ENCODE peak calls at places on chromosomes 2 and 18, in ten cellular contexts. One of them, this sample, is unnamed.
A peak's percentile ranks its signal among the peaks of the same experiment; 100 is the strongest.

GRCh38 chr18:31722369-31722957 is 38.1 kb upstream of the B4GALT6 start:
- DNase-seq in A549: peak; percentile 69
- DNase-seq in H1: peak; percentile 95
- DNase-seq in right atrium auricular region: peak; percentile 92
- DNase-seq in K562: peak; percentile 81
- DNase-seq in IMR-90: peak; percentile 63
- DNase-seq in cardiac muscle cell: peak; percentile 86
- DNase-seq in left lung: peak; percentile 64
- DNase-seq in transverse colon: peak; percentile 86
- DNase-seq in spleen: peak; percentile 79
- DNase-seq in this sample: peak; percentile 76

GRCh38 chr18:24446953-24447537 is 13.4 kb upstream of the HRH4 start:
- DNase-seq in A549: no peak
- DNase-seq in H1: no peak
- DNase-seq in right atrium auricular region: no peak
- DNase-seq in K562: no peak
- DNase-seq in IMR-90: no peak
- DNase-seq in cardiac muscle cell: no peak
- DNase-seq in left lung: no peak
- DNase-seq in transverse colon: no peak
- DNase-seq in spleen: no peak
- DNase-seq in this sample: no peak

GRCh38 chr2:70091816-70092215 is 4.5 kb downstream of the PCBP1 start:
- DNase-seq in A549: no peak
- DNase-seq in H1: no peak
- DNase-seq in right atrium auricular region: no peak
- DNase-seq in K562: no peak
- DNase-seq in IMR-90: no peak
- DNase-seq in cardiac muscle cell: no peak
- DNase-seq in left lung: no peak
- DNase-seq in transverse colon: no peak
- DNase-seq in spleen: no peak
- DNase-seq in this sample: no peak

GRCh38 chr18:36175481-36175880 is 11.8 kb upstream of the MOCOS start:
- DNase-seq in A549: no peak
- DNase-seq in H1: no peak
- DNase-seq in right atrium auricular region: no peak
- DNase-seq in K562: no peak
- DNase-seq in IMR-90: no peak
- DNase-seq in cardiac muscle cell: no peak
- DNase-seq in left lung: no peak
- DNase-seq in transverse colon: no peak
- DNase-seq in spleen: no peak
- DNase-seq in this sample: no peak

GRCh38 chr18:61606759-61607158 is 273.5 kb downstream of the CDH20 start:
- DNase-seq in A549: peak; percentile 74
- DNase-seq in H1: peak; percentile 54
- DNase-seq in right atrium auricular region: peak; percentile 90
- DNase-seq in K562: no peak
- DNase-seq in IMR-90: peak; percentile 93
- DNase-seq in cardiac muscle cell: peak; percentile 96
- DNase-seq in left lung: peak; percentile 65
- DNase-seq in transverse colon: peak; percentile 30
- DNase-seq in spleen: no peak
- DNase-seq in this sample: peak; percentile 92

GRCh38 chr2:3266727-3267548 is 110.7 kb downstream of the EIPR1 start:
- DNase-seq in A549: no peak
- DNase-seq in H1: peak; percentile 45
- DNase-seq in right atrium auricular region: no peak
- DNase-seq in K562: no peak
- DNase-seq in IMR-90: no peak
- DNase-seq in cardiac muscle cell: no peak
- DNase-seq in left lung: no peak
- DNase-seq in transverse colon: no peak
- DNase-seq in spleen: peak; percentile 38
- DNase-seq in this sample: no peak

GRCh38 chr2:24984912-24985311 is 13.2 kb upstream of the DNAJC27 start:
- DNase-seq in A549: no peak
- DNase-seq in H1: no peak
- DNase-seq in right atrium auricular region: peak; percentile 64
- DNase-seq in K562: no peak
- DNase-seq in IMR-90: peak; percentile 27
- DNase-seq in cardiac muscle cell: peak; percentile 68
- DNase-seq in left lung: peak; percentile 39
- DNase-seq in transverse colon: peak; percentile 18
- DNase-seq in spleen: no peak
- DNase-seq in this sample: no peak

GRCh38 chr2:209208211-209208610 is 215.6 kb upstream of the MAP2 start:
- DNase-seq in A549: peak; percentile 45
- DNase-seq in H1: peak; percentile 62
- DNase-seq in right atrium auricular region: no peak
- DNase-seq in K562: peak; percentile 17
- DNase-seq in IMR-90: no peak
- DNase-seq in cardiac muscle cell: no peak
- DNase-seq in left lung: no peak
- DNase-seq in transverse colon: peak; percentile 50
- DNase-seq in spleen: no peak
- DNase-seq in this sample: no peak

GRCh38 chr2:3465328-3465727 is 54.0 kb downstream of the ADI1 start:
- DNase-seq in A549: no peak
- DNase-seq in H1: no peak
- DNase-seq in right atrium auricular region: no peak
- DNase-seq in K562: no peak
- DNase-seq in IMR-90: no peak
- DNase-seq in cardiac muscle cell: no peak
- DNase-seq in left lung: peak; percentile 22
- DNase-seq in transverse colon: peak; percentile 5
- DNase-seq in spleen: peak; percentile 67
- DNase-seq in this sample: no peak

GRCh38 chr18:48031011-48031480 is 100.6 kb upstream of the SMAD2 start:
- DNase-seq in A549: peak; percentile 63
- DNase-seq in H1: peak; percentile 52
- DNase-seq in right atrium auricular region: no peak
- DNase-seq in K562: peak; percentile 40
- DNase-seq in IMR-90: peak; percentile 34
- DNase-seq in cardiac muscle cell: peak; percentile 73
- DNase-seq in left lung: peak; percentile 47
- DNase-seq in transverse colon: peak; percentile 57
- DNase-seq in spleen: peak; percentile 35
- DNase-seq in this sample: peak; percentile 14

GRCh38 chr2:33441235-33441810 is 35.1 kb upstream of the RASGRP3 start:
- DNase-seq in A549: peak; percentile 80
- DNase-seq in H1: no peak
- DNase-seq in right atrium auricular region: no peak
- DNase-seq in K562: peak; percentile 23
- DNase-seq in IMR-90: peak; percentile 78
- DNase-seq in cardiac muscle cell: peak; percentile 83
- DNase-seq in left lung: peak; percentile 42
- DNase-seq in transverse colon: peak; percentile 15
- DNase-seq in spleen: no peak
- DNase-seq in this sample: peak; percentile 8

GRCh38 chr2:151306621-151307020 is 17.2 kb upstream of the NMI start:
- DNase-seq in A549: no peak
- DNase-seq in H1: no peak
- DNase-seq in right atrium auricular region: no peak
- DNase-seq in K562: no peak
- DNase-seq in IMR-90: peak; percentile 86
- DNase-seq in cardiac muscle cell: peak; percentile 85
- DNase-seq in left lung: no peak
- DNase-seq in transverse colon: no peak
- DNase-seq in spleen: no peak
- DNase-seq in this sample: peak; percentile 24

GRCh38 chr2:151973013-151973900 is 125.6 kb downstream of the CACNB4 start:
- DNase-seq in A549: no peak
- DNase-seq in H1: no peak
- DNase-seq in right atrium auricular region: no peak
- DNase-seq in K562: no peak
- DNase-seq in IMR-90: no peak
- DNase-seq in cardiac muscle cell: no peak
- DNase-seq in left lung: no peak
- DNase-seq in transverse colon: no peak
- DNase-seq in spleen: no peak
- DNase-seq in this sample: no peak

GRCh38 chr2:119367472-119368099 is 809 bp downstream of the DBI start:
- DNase-seq in A549: peak; percentile 15
- DNase-seq in H1: peak; percentile 75
- DNase-seq in right atrium auricular region: peak; percentile 71
- DNase-seq in K562: peak; percentile 55
- DNase-seq in IMR-90: no peak
- DNase-seq in cardiac muscle cell: peak; percentile 19
- DNase-seq in left lung: peak; percentile 75
- DNase-seq in transverse colon: peak; percentile 79
- DNase-seq in spleen: peak; percentile 92
- DNase-seq in this sample: no peak

GRCh38 chr2:144998435-144998834 is 478.5 kb upstream of the ZEB2 start:
- DNase-seq in A549: no peak
- DNase-seq in H1: no peak
- DNase-seq in right atrium auricular region: no peak
- DNase-seq in K562: no peak
- DNase-seq in IMR-90: no peak
- DNase-seq in cardiac muscle cell: peak; percentile 20
- DNase-seq in left lung: no peak
- DNase-seq in transverse colon: no peak
- DNase-seq in spleen: no peak
- DNase-seq in this sample: no peak
- H3K27ac ChIP-seq in A549: no peak overlapping the region
- H3K27ac ChIP-seq in H1: no peak overlapping the region
- H3K27ac ChIP-seq in right atrium auricular region: peak overlapping the region; percentile 68
- H3K27ac ChIP-seq in K562: no peak overlapping the region
- H3K27ac ChIP-seq in IMR-90: no peak overlapping the region
- H3K27ac ChIP-seq in cardiac muscle cell: no peak overlapping the region
- H3K27ac ChIP-seq in left lung: no peak overlapping the region
- H3K27ac ChIP-seq in transverse colon: no peak overlapping the region
- H3K27ac ChIP-seq in spleen: no peak overlapping the region
- H3K27ac ChIP-seq in this sample: no peak overlapping the region

GRCh38 chr2:231800493-231801091 is 14.3 kb downstream of the COPS7B start:
- DNase-seq in A549: peak; percentile 49
- DNase-seq in H1: peak; percentile 78
- DNase-seq in right atrium auricular region: no peak
- DNase-seq in K562: peak; percentile 33
- DNase-seq in IMR-90: peak; percentile 29
- DNase-seq in cardiac muscle cell: peak; percentile 51
- DNase-seq in left lung: no peak
- DNase-seq in transverse colon: peak; percentile 26
- DNase-seq in spleen: no peak
- DNase-seq in this sample: peak; percentile 21
- TF ChIP-seq CTCF in A549: peak; percentile 68
- TF ChIP-seq CTCF in H1: peak; percentile 67
- TF ChIP-seq CTCF in right atrium auricular region: peak; percentile 37
- TF ChIP-seq CTCF in K562: peak; percentile 76
- TF ChIP-seq CTCF in IMR-90: peak; percentile 69
- TF ChIP-seq CTCF in cardiac muscle cell: peak; percentile 76
- TF ChIP-seq CTCF in left lung: peak; percentile 60
- TF ChIP-seq CTCF in transverse colon: peak; percentile 59
- TF ChIP-seq CTCF in spleen: no peak
- TF ChIP-seq CTCF in this sample: peak; percentile 74

DNA sequence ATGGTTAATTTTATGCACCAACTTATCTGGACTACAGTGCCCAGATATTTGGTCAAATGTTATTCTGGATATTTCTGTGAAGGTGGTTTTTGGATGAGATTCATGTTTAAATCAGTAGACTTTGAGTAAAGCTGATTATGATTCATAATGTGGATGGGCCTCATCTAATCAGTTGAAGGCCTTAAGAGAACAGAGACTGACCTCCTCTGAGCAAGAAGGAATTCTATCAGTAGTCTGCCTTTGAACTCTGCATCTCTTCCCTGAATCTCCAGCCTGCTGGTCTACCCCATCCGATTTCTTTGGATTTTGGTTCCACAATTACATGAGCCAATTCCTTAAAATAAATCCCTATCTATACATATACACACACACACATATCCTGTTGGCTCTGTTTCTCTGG is 82.8 kb upstream of the MAP4K3 start:
- DNase-seq in A549: no peak
- DNase-seq in H1: no peak
- DNase-seq in right atrium auricular region: no peak
- DNase-seq in K562: no peak
- DNase-seq in IMR-90: no peak
- DNase-seq in cardiac muscle cell: no peak
- DNase-seq in left lung: no peak
- DNase-seq in transverse colon: no peak
- DNase-seq in spleen: no peak
- DNase-seq in this sample: no peak
- H3K4me1 ChIP-seq in A549: peaks cover 39% of the 10 kb centered on the region
- H3K4me1 ChIP-seq in H1: peaks cover 24% of the 10 kb centered on the region
- H3K4me1 ChIP-seq in right atrium auricular region: peaks cover 59% of the 10 kb centered on the region
- H3K4me1 ChIP-seq in K562: peaks cover 28% of the 10 kb centered on the region
- H3K4me1 ChIP-seq in IMR-90: peaks cover 22% of the 10 kb centered on the region
- H3K4me1 ChIP-seq in cardiac muscle cell: peaks cover 16% of the 10 kb centered on the region
- H3K4me1 ChIP-seq in left lung: no peaks in the 10 kb centered on the region
- H3K4me1 ChIP-seq in transverse colon: no peaks in the 10 kb centered on the region
- H3K4me1 ChIP-seq in spleen: peaks cover 23% of the 10 kb centered on the region
- H3K4me1 ChIP-seq in this sample: peaks cover 32% of the 10 kb centered on the region

DNA sequence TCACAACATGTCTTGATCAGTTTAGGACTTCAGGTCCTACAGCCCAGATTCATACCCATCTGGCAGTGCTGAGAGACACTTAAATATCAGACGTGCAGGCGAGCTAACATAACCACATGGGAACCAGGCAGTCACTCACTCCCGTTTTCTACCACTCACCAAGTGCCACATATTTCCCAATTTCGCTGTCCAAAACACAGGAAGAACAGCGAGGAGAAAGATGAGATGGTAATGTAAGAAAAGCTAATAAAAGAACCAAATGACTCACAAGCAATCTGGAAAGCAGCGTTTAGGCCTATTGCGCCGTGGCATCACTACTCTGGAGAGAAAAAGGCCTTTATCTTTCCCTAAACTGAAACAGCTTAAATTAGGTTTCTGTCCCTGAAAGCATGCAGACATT is 647.8 kb upstream of the SLC39A10 start:
- DNase-seq in A549: no peak
- DNase-seq in H1: no peak
- DNase-seq in right atrium auricular region: no peak
- DNase-seq in K562: no peak
- DNase-seq in IMR-90: peak; percentile 0
- DNase-seq in cardiac muscle cell: peak; percentile 2
- DNase-seq in left lung: no peak
- DNase-seq in transverse colon: no peak
- DNase-seq in spleen: no peak
- DNase-seq in this sample: no peak
- H3K27ac ChIP-seq in A549: no peak overlapping the region
- H3K27ac ChIP-seq in H1: no peak overlapping the region
- H3K27ac ChIP-seq in right atrium auricular region: no peak overlapping the region
- H3K27ac ChIP-seq in K562: no peak overlapping the region
- H3K27ac ChIP-seq in IMR-90: no peak overlapping the region
- H3K27ac ChIP-seq in cardiac muscle cell: no peak overlapping the region
- H3K27ac ChIP-seq in left lung: no peak overlapping the region
- H3K27ac ChIP-seq in transverse colon: no peak overlapping the region
- H3K27ac ChIP-seq in spleen: no peak overlapping the region
- H3K27ac ChIP-seq in this sample: no peak overlapping the region

DNA sequence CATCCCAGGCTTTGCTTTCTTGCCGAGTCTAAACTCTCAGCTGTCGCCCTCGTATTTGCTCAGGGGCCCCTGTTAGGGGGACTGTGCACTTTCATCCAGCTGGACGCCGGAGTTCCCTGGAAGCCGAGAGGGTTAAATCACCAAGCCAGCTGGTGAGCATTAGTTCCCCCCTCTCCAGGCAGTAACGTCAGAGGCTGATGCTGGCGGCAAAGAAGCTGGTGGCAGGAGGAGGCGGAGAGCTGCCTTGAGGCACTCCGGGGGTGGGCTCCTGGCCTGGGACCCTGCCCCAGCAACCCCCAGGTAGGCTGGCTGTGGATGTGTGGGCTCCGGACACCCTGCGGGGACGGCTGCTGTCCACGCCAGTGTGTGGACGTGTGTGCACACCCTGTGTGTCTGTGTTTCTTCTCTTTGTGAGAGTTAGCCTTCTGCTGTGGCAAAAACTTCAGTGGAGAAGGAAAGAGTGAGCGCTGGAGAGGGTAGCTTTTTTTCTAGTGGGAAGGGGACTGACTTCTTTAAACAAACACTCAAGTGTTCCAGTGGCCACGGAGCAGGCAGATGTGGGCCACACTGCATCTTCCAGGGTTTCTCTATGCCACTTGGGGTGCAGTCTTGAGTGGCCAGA is 84.7 kb downstream of the GLI2 start:
- DNase-seq in A549: no peak
- DNase-seq in H1: no peak
- DNase-seq in right atrium auricular region: no peak
- DNase-seq in K562: no peak
- DNase-seq in IMR-90: peak; percentile 90
- DNase-seq in cardiac muscle cell: peak; percentile 65
- DNase-seq in left lung: no peak
- DNase-seq in transverse colon: peak; percentile 31
- DNase-seq in spleen: peak; percentile 71
- DNase-seq in this sample: no peak
- TF ChIP-seq CTCF in A549: no peak
- TF ChIP-seq CTCF in H1: no peak
- TF ChIP-seq CTCF in right atrium auricular region: no peak
- TF ChIP-seq CTCF in K562: no peak
- TF ChIP-seq CTCF in IMR-90: no peak
- TF ChIP-seq CTCF in cardiac muscle cell: no peak
- TF ChIP-seq CTCF in left lung: no peak
- TF ChIP-seq CTCF in transverse colon: no peak
- TF ChIP-seq CTCF in spleen: no peak
- TF ChIP-seq CTCF in this sample: no peak

This sample was measured in foreskin keratinocyte.